ENCODE peak calls at places on chromosomes 6 and 20, in ten cellular contexts. O is A549; P is CD8-positive, alpha-beta T cell; A is CD4-positive, alpha-beta T cell; H is AG04450; R is neural progenitor cell; W is endothelial cell; Q is Calu3; L is progenitor cell of endocrine pancreas; Y is tibial nerve. E is an unnamed sample.

GRCh38 chr6:170003027-170003426 is 251.6 kb downstream of the ERMARD start:
- DNase-seq in O (no peak), P (no peak), A (no peak), H (no peak), R (no peak), W (no peak), Q (no peak), L (no peak), Y (no peak), E (no peak)

GRCh38 chr6:74177496-74177895 is 481.5 kb downstream of the CD109 start:
- DNase-seq in O (no peak), P (no peak), A (no peak), H (no peak), R (no peak), W (no peak), Q (no peak), L (no peak), Y (no peak), E (no peak)

GRCh38 chr6:47160702-47161101 is 118.6 kb upstream of the ADGRF1 start:
- DNase-seq in O (no peak), P (no peak), A (no peak), H (no peak), R (no peak), W (no peak), Q (no peak), L (no peak), Y (no peak), E (no peak)

GRCh38 chr20:58851221-58851968 is 693 bp upstream of the GNAS-AS1 start:
- DNase-seq in O (no peak), P (no peak), A (no peak), H (no peak), R (peak; percentile 49), W (no peak), Q (no peak), L (no peak), Y (no peak), E (no peak)

GRCh38 chr20:24954151-24954550 is 5.1 kb downstream of the CST7 start:
- DNase-seq in O (no peak), P (no peak), A (no peak), H (no peak), R (peak; percentile 28), W (no peak), Q (no peak), L (no peak), Y (no peak), E (no peak)

GRCh38 chr6:50062051-50062450 is 12.3 kb upstream of the DEFB112 start:
- DNase-seq in O (peak; percentile 7), P (no peak), A (no peak), H (no peak), R (peak; percentile 47), W (peak; percentile 23), Q (peak; percentile 16), L (no peak), Y (no peak), E (no peak)

GRCh38 chr6:11224252-11224965 is 8.1 kb downstream of the NEDD9 start:
- DNase-seq in O (no peak), P (peak; percentile 5), A (peak; percentile 27), H (no peak), R (no peak), W (no peak), Q (no peak), L (no peak), Y (no peak), E (peak; percentile 45)

GRCh38 chr6:24489881-24490280 is 503 bp upstream of the GPLD1 start:
- DNase-seq in O (no peak), P (no peak), A (no peak), H (no peak), R (no peak), W (no peak), Q (no peak), L (no peak), Y (no peak), E (peak; percentile 11)

GRCh38 chr6:79718509-79719247 is 87.5 kb downstream of the SH3BGRL2 start:
- DNase-seq in O (no peak), P (no peak), A (no peak), H (no peak), R (no peak), W (no peak), Q (no peak), L (no peak), Y (no peak), E (peak; percentile 66)

GRCh38 chr20:6819599-6819998 is 52.1 kb downstream of the BMP2 start:
- DNase-seq in O (no peak), P (no peak), A (no peak), H (no peak), R (no peak), W (no peak), Q (peak; percentile 32), L (no peak), Y (no peak), E (peak; percentile 27)

GRCh38 chr6:28248916-28249315 is 3.2 kb downstream of the ZKSCAN4 start:
- DNase-seq in O (no peak), P (no peak), A (no peak), H (no peak), R (no peak), W (no peak), Q (no peak), L (no peak), Y (no peak), E (no peak)

DNA sequence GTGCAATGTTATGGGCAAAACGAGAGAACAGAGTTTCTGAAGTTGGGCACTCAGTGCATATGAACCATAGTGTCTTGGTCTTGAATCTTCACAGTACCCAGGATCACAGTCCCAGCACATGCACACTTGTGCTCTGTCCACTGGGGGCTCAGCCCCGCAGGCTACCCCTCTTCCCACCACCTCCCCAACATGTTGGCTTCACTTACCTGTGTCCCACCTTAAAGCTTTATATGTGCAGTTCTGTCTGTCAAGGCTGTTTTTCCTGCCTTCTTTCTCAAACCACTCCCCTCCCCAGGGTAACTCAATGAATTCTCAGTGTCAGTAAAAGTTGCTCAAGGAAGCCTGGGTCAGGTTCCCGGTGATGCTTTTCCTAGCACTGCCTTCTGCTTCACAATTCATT is 129.9 kb downstream of the DOK5 start:
- DNase-seq in O (no peak), P (no peak), A (no peak), H (no peak), R (no peak), W (no peak), Q (no peak), L (no peak), Y (no peak), E (no peak)
- TF ChIP-seq CTCF in O (no peak), P (no peak), A (no peak), H (no peak), R (no peak), W (no peak), Q (no peak), L (no peak), Y (no peak), E (no peak)

GRCh38 chr20:63503524-63503923 is 4.6 kb upstream of the EEF1A2 start:
- DNase-seq in O (no peak), P (no peak), A (no peak), H (no peak), R (no peak), W (no peak), Q (no peak), L (no peak), Y (no peak), E (no peak)
- TF ChIP-seq CTCF in O (no peak), P (no peak), A (no peak), H (no peak), R (no peak), W (no peak), Q (no peak), L (no peak), Y (no peak), E (no peak)

GRCh38 chr6:61203966-61204496 is 1082.0 kb downstream of the KHDRBS2 start:
- DNase-seq in O (no peak), P (no peak), A (no peak), H (no peak), R (no peak), W (no peak), Q (no peak), L (no peak), Y (no peak), E (no peak)

DNA sequence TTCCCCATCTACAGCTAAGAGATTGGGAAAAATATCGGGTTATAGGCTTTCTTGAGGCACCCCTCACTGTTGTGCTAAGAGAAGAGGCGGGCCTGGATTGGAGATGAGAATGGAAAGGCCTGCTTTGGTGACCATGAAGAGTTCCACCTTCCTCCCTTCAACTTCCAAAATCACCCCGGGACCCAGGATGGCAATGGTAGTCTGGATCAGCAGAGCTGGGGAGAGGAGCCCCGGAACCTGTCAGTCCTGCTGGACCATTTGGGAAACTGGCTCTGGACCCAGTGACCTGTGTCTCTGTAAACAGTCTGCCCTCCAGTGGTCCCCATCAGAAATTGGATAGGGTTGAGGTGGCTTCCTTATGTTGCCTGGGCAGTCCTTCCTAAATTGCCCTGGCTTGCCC is 1085.6 kb downstream of the KHDRBS2 start:
- DNase-seq in O (no peak), P (no peak), A (no peak), H (no peak), R (no peak), W (no peak), Q (no peak), L (no peak), Y (no peak), E (no peak)
- TF ChIP-seq CTCF in O (no peak), P (no peak), A (no peak), H (no peak), R (no peak), W (no peak), Q (no peak), L (no peak), Y (no peak), E (no peak)

GRCh38 chr6:167330745-167331144 is 5.9 kb downstream of the TTLL2 start:
- DNase-seq in O (no peak), P (no peak), A (no peak), H (no peak), R (no peak), W (no peak), Q (no peak), L (no peak), Y (no peak), E (no peak)

GRCh38 chr6:167328086-167328485 is 3.2 kb downstream of the TTLL2 start:
- DNase-seq in O (no peak), P (no peak), A (no peak), H (no peak), R (no peak), W (no peak), Q (no peak), L (no peak), Y (no peak), E (no peak)

GRCh38 chr6:167325766-167326165 is 880 bp downstream of the TTLL2 start:
- DNase-seq in O (no peak), P (no peak), A (no peak), H (no peak), R (no peak), W (no peak), Q (no peak), L (no peak), Y (no peak), E (no peak)

GRCh38 chr6:167331565-167331964 is 6.7 kb downstream of the TTLL2 start:
- DNase-seq in O (no peak), P (no peak), A (no peak), H (no peak), R (no peak), W (no peak), Q (no peak), L (no peak), Y (no peak), E (no peak)

DNA sequence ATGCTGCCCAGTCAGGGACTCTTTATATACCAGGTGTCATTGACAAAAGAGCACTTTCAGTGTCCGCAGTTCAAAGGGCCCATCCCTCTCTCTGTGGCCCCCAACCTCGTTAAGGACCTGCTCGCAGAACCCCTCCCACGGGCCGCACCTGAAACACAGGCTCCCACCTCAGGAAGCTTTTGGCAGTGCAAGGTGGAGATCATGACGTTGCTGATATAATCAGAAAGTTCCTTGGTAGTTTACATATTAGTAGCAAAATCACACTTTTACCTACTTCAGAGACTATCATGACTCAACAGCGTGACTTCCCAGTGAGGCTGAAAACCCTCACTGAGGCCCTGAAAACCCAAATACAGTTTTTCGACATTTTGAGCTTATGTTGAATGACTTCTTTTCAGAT is 4.1 kb downstream of the TTLL2 start:
- DNase-seq in O (no peak), P (no peak), A (no peak), H (no peak), R (no peak), W (no peak), Q (peak; percentile 29), L (no peak), Y (no peak), E (no peak)
- TF ChIP-seq CTCF in O (no peak), P (no peak), A (no peak), H (no peak), R (no peak), W (no peak), Q (no peak), L (no peak), Y (no peak), E (no peak)

E was measured in fibroblast of the aortic adventitia.